ENCODE peak calls at places on chromosomes 12 and 14, in seven cellular contexts. One of them, this sample, is unnamed. For H3K9me3, the result is how much of the 10 kb centered on the place peaks cover.

GRCh38 chr12:10672231-10672868 is 1.5 kb downstream of the STYK1 start:
- DNase-seq in stomach: peak
- DNase-seq in Panc1: no peak
- DNase-seq in tibial nerve: no peak
- DNase-seq in cardiac muscle cell: no peak
- DNase-seq in tibial artery: no peak
- DNase-seq in H1: no peak
- DNase-seq in this sample: no peak

GRCh38 chr12:11578461-11578993 is 70.9 kb upstream of the ETV6 start:
- DNase-seq in tibial artery: no peak
- DNase-seq in tibial nerve: no peak
- DNase-seq in Panc1: no peak
- DNase-seq in stomach: no peak
- DNase-seq in cardiac muscle cell: no peak
- DNase-seq in H1: no peak
- DNase-seq in this sample: no peak

GRCh38 chr14:49250109-49250508 is 336.1 kb downstream of the RPS29 start:
- DNase-seq in stomach: no peak
- DNase-seq in Panc1: no peak
- DNase-seq in tibial artery: no peak
- DNase-seq in tibial nerve: no peak
- DNase-seq in cardiac muscle cell: peak
- DNase-seq in H1: no peak
- DNase-seq in this sample: no peak

GRCh38 chr14:94904636-94905035 is 134.7 kb upstream of the GSC start:
- DNase-seq in Panc1: no peak
- DNase-seq in H1: peak
- DNase-seq in stomach: no peak
- DNase-seq in cardiac muscle cell: peak
- DNase-seq in tibial nerve: no peak
- DNase-seq in tibial artery: no peak
- DNase-seq in this sample: peak

GRCh38 chr14:64725879-64726584 is 21.8 kb downstream of the PLEKHG3 start:
- DNase-seq in H1: no peak
- DNase-seq in cardiac muscle cell: no peak
- DNase-seq in tibial nerve: no peak
- DNase-seq in tibial artery: no peak
- DNase-seq in Panc1: no peak
- DNase-seq in stomach: no peak
- DNase-seq in this sample: no peak

GRCh38 chr14:94126419-94126677 is 3.1 kb downstream of the IFI27L2 start:
- DNase-seq in tibial artery: no peak
- DNase-seq in stomach: no peak
- DNase-seq in cardiac muscle cell: no peak
- DNase-seq in H1: no peak
- DNase-seq in tibial nerve: no peak
- DNase-seq in Panc1: no peak
- DNase-seq in this sample: no peak

GRCh38 chr14:55458800-55459577 is 18.6 kb upstream of the TBPL2 start:
- DNase-seq in tibial artery: no peak
- DNase-seq in Panc1: no peak
- DNase-seq in H1: no peak
- DNase-seq in tibial nerve: no peak
- DNase-seq in cardiac muscle cell: peak
- DNase-seq in stomach: no peak
- DNase-seq in this sample: no peak

GRCh38 chr12:38124247-38125012 is 192.1 kb upstream of the ALG10B start:
- DNase-seq in tibial nerve: no peak
- DNase-seq in tibial artery: no peak
- DNase-seq in Panc1: no peak
- DNase-seq in cardiac muscle cell: no peak
- DNase-seq in H1: no peak
- DNase-seq in stomach: peak
- DNase-seq in this sample: no peak

GRCh38 chr14:93655078-93655750 is 133.1 kb downstream of the PRIMA1 start:
- DNase-seq in tibial artery: no peak
- DNase-seq in cardiac muscle cell: peak
- DNase-seq in Panc1: peak
- DNase-seq in stomach: no peak
- DNase-seq in tibial nerve: peak
- DNase-seq in H1: no peak
- DNase-seq in this sample: peak

GRCh38 chr12:54398995-54399793 is 14.7 kb upstream of the ZNF385A start:
- DNase-seq in stomach: peak
- DNase-seq in H1: no peak
- DNase-seq in tibial nerve: peak
- DNase-seq in Panc1: peak
- DNase-seq in cardiac muscle cell: peak
- DNase-seq in tibial artery: peak
- DNase-seq in this sample: no peak

GRCh38 chr14:58398495-58398894 is 2.8 kb downstream of the TOMM20L start:
- DNase-seq in Panc1: no peak
- DNase-seq in tibial nerve: no peak
- DNase-seq in stomach: no peak
- DNase-seq in tibial artery: no peak
- DNase-seq in cardiac muscle cell: no peak
- DNase-seq in H1: no peak
- DNase-seq in this sample: no peak

GRCh38 chr12:79547044-79547734 is 143.6 kb downstream of the PAWR start:
- DNase-seq in H1: peak
- DNase-seq in Panc1: peak
- DNase-seq in tibial artery: no peak
- DNase-seq in cardiac muscle cell: peak
- DNase-seq in stomach: no peak
- DNase-seq in tibial nerve: no peak
- DNase-seq in this sample: peak

GRCh38 chr12:121026274-121027045 is 10.2 kb upstream of the C12orf43 start:
- DNase-seq in H1: no peak
- DNase-seq in stomach: no peak
- DNase-seq in tibial artery: no peak
- DNase-seq in cardiac muscle cell: peak
- DNase-seq in Panc1: no peak
- DNase-seq in tibial nerve: no peak
- DNase-seq in this sample: no peak

GRCh38 chr12:71551529-71551928 is 111.9 kb downstream of the LGR5 start:
- DNase-seq in tibial artery: no peak
- DNase-seq in stomach: no peak
- DNase-seq in cardiac muscle cell: peak
- DNase-seq in Panc1: no peak
- DNase-seq in H1: no peak
- DNase-seq in tibial nerve: no peak
- DNase-seq in this sample: no peak

GRCh38 chr12:56753566-56753965 is 1.4 kb upstream of the PRIM1 start:
- DNase-seq in tibial nerve: no peak
- DNase-seq in cardiac muscle cell: no peak
- DNase-seq in H1: no peak
- DNase-seq in Panc1: no peak
- DNase-seq in stomach: no peak
- DNase-seq in tibial artery: no peak
- DNase-seq in this sample: no peak

GRCh38 chr12:17661250-17661649 is 428.7 kb downstream of the RERGL start:
- DNase-seq in tibial nerve: no peak
- DNase-seq in H1: no peak
- DNase-seq in Panc1: no peak
- DNase-seq in tibial artery: no peak
- DNase-seq in cardiac muscle cell: no peak
- DNase-seq in stomach: no peak
- DNase-seq in this sample: no peak

GRCh38 chr12:31984806-31985591 is 25.8 kb downstream of the RESF1 start:
- DNase-seq in tibial artery: no peak
- DNase-seq in tibial nerve: no peak
- DNase-seq in Panc1: no peak
- DNase-seq in stomach: no peak
- DNase-seq in cardiac muscle cell: no peak
- DNase-seq in H1: no peak
- DNase-seq in this sample: no peak
- H3K9me3 ChIP-seq in tibial artery: under half
- H3K9me3 ChIP-seq in tibial nerve: under half
- H3K9me3 ChIP-seq in Panc1: under half
- H3K9me3 ChIP-seq in stomach: under half
- H3K9me3 ChIP-seq in cardiac muscle cell: under half
- H3K9me3 ChIP-seq in H1: half or more
- H3K9me3 ChIP-seq in this sample: under half

DNA sequence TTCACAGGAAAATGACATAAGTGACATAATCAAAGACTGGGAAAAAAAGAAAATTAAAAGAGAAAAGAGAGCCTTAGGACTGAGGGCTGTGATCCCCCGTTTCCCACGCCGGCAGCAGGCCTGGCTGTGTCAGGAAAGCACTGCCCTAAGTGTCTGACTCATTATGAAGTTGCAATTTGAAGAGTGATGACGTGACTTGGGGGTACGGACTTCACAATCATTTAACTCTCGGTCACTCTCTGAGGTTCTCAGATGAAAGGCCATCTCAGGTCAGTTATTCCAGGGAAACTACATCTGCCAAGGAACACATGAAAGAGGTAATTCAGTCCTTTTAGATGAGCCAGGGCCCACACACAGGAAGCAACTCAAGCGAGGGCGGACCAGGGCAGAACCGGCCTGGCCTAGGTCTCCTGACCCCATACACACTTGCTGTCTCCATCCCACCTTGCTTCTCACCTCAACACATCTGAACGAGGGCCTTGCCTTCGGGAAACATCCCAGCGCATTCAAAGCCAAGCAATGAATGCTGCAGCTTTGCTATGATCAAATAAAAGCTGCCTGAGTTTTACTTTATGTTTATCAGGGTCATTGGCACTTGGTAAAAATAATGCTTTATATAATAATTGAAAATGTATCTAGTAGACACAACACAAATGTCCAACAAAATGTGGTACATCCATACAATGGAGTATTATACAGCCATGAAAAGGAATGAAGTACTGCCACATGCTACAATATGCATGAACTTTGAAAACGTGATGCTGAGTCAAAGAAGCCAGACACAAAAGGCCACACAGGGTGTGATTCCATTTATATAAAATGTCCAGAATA is 2.7 kb downstream of the SSH1 start:
- DNase-seq in tibial nerve: peak
- DNase-seq in Panc1: no peak
- DNase-seq in H1: no peak
- DNase-seq in tibial artery: peak
- DNase-seq in stomach: no peak
- DNase-seq in cardiac muscle cell: peak
- DNase-seq in this sample: no peak
- H3K27ac ChIP-seq in tibial nerve: peak
- H3K27ac ChIP-seq in Panc1: peak
- H3K27ac ChIP-seq in H1: no peak
- H3K27ac ChIP-seq in tibial artery: peak
- H3K27ac ChIP-seq in stomach: peak
- H3K27ac ChIP-seq in cardiac muscle cell: peak
- H3K27ac ChIP-seq in this sample: no peak

DNA sequence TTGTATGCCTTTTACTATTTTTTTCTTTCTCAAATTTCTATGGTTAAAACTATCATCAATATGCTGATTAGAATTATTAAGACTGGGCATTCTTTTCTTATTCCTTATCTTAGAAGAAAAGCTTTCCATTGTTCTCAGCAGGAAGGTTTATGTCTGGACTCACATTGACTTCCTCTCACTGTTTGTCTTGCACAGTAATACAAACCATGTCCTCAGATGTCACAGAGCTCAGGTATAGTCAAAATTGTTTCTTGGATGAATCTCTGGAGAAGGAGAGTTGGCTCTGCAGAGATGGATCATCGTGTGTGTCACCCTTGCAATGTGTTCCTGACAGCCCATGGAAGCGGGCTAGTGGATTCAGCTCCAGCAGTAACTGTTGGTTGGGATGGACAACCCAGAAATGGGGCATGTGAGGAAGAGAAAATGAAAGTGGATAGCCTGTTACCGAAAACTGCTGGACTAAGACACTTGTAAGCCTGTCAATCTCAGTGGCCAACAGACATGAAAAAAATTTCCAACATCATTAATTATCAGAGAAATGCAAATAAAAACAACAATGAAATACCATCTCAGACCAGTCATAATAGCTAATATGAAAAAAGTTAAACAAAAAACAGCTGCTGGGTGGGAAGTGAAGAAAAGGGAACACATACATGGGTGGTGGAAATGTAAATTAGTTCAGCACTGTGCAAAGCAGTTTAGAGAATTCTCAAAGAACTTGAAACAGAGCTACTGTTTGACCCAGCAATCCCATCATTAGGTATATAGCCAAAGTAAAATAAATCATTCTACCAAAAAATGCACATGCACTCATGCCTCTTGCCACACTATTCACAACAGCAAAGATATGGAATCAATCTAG is 967.8 kb downstream of the TMEM121 start:
- DNase-seq in H1: no peak
- DNase-seq in tibial artery: no peak
- DNase-seq in cardiac muscle cell: no peak
- DNase-seq in tibial nerve: no peak
- DNase-seq in Panc1: no peak
- DNase-seq in stomach: no peak
- DNase-seq in this sample: no peak
- H3K9me3 ChIP-seq in H1: half or more
- H3K9me3 ChIP-seq in tibial artery: under half
- H3K9me3 ChIP-seq in cardiac muscle cell: under half
- H3K9me3 ChIP-seq in tibial nerve: under half
- H3K9me3 ChIP-seq in Panc1: under half
- H3K9me3 ChIP-seq in stomach: under half
- H3K9me3 ChIP-seq in this sample: under half

GRCh38 chr14:102330806-102331205 is 11.3 kb downstream of the ZNF839 start:
- DNase-seq in cardiac muscle cell: peak
- DNase-seq in tibial artery: no peak
- DNase-seq in H1: no peak
- DNase-seq in tibial nerve: no peak
- DNase-seq in stomach: no peak
- DNase-seq in Panc1: no peak
- DNase-seq in this sample: no peak

GRCh38 chr14:102321456-102322101 is 2.0 kb downstream of the ZNF839 start:
- DNase-seq in stomach: no peak
- DNase-seq in Panc1: no peak
- DNase-seq in H1: no peak
- DNase-seq in tibial nerve: no peak
- DNase-seq in tibial artery: no peak
- DNase-seq in cardiac muscle cell: no peak
- DNase-seq in this sample: no peak

GRCh38 chr14:102323102-102323501 is 3.6 kb downstream of the ZNF839 start:
- DNase-seq in H1: no peak
- DNase-seq in stomach: peak
- DNase-seq in tibial artery: peak
- DNase-seq in Panc1: peak
- DNase-seq in tibial nerve: peak
- DNase-seq in cardiac muscle cell: peak
- DNase-seq in this sample: no peak

GRCh38 chr14:102326583-102326982 is 7.0 kb downstream of the ZNF839 start:
- DNase-seq in Panc1: no peak
- DNase-seq in H1: no peak
- DNase-seq in stomach: no peak
- DNase-seq in cardiac muscle cell: no peak
- DNase-seq in tibial nerve: no peak
- DNase-seq in tibial artery: no peak
- DNase-seq in this sample: no peak

DNA sequence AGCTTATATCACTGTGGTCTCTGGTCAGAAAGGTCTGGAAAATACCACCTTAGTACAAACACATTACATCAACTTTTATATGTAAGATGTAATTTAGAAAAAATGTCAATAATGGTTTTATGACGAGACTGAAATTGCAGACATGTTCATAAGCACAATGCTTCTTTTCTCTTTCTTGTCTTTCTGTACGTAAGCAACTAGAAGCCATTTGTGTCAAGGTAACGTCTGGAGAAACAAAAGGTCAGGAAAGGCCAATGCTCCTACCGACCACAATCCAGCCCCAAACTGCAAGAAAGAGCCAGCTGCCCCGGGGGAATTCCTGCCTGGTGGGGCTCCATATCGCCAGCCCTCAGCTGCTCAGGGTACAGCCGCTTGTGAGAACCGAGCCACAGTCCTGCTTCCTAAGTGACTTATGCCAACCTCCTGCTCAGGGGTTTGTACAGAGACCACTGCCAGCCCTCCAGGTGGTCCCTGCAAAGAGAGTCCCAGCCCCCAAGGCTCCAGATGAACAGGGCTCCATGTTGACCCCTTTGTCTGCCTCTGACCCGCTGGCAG is 6.3 kb downstream of the ZNF839 start:
- DNase-seq in H1: no peak
- DNase-seq in tibial artery: no peak
- DNase-seq in tibial nerve: no peak
- DNase-seq in Panc1: no peak
- DNase-seq in stomach: no peak
- DNase-seq in cardiac muscle cell: no peak
- DNase-seq in this sample: no peak
- H3K27ac ChIP-seq in H1: no peak
- H3K27ac ChIP-seq in tibial artery: no peak
- H3K27ac ChIP-seq in tibial nerve: no peak
- H3K27ac ChIP-seq in Panc1: no peak
- H3K27ac ChIP-seq in stomach: no peak
- H3K27ac ChIP-seq in cardiac muscle cell: no peak
- H3K27ac ChIP-seq in this sample: no peak

This sample was measured in iPS DF 6.9.